ENCODE peak calls at places on chromosomes 12 and 14, in six cellular contexts. D is lower lobe of right lung, L is psoas muscle, E is dorsolateral prefrontal cortex, R is heart left ventricle, W is heart right ventricle. A is an unnamed sample.

GRCh38 chr12:15756822-15757221 is 32.4 kb downstream of the EPS8 start:
- DNase-seq in D (no peak), L (no peak), E (no peak), R (no peak), W (no peak), A (no peak)

GRCh38 chr12:51847830-51848727 is at the start of gene FIGNL2:
- DNase-seq in D (no peak), L (no peak), E (no peak), R (peak), W (peak), A (no peak)

GRCh38 chr14:55949708-55950107 is 168.5 kb upstream of the PELI2 start:
- DNase-seq in D (no peak), L (no peak), E (no peak), R (no peak), W (no peak), A (no peak)

GRCh38 chr12:52552055-52552454 is 890 bp downstream of the KRT71 start:
- DNase-seq in D (no peak), L (peak), E (no peak), R (no peak), W (peak), A (no peak)

GRCh38 chr12:116026768-116027550 is 250.5 kb downstream of the MED13L start:
- DNase-seq in D (no peak), L (peak), E (no peak), R (no peak), W (no peak), A (no peak)

GRCh38 chr12:49347307-49348237 is 884 bp downstream of the DNAJC22 start:
- DNase-seq in D (peak), L (peak), E (peak), R (peak), W (peak), A (peak)

GRCh38 chr12:69066420-69067373 is 133.7 kb upstream of the CPM start:
- DNase-seq in D (no peak), L (no peak), E (no peak), R (peak), W (peak), A (no peak)

GRCh38 chr14:90795744-90796143 is 20.5 kb downstream of the TTC7B start:
- DNase-seq in D (no peak), L (peak), E (no peak), R (no peak), W (no peak), A (no peak)

GRCh38 chr14:69427596-69427995 is 29.1 kb downstream of the SLC39A9 start:
- DNase-seq in D (no peak), L (no peak), E (no peak), R (no peak), W (no peak), A (no peak)

GRCh38 chr12:2941524-2941923 is 17.7 kb upstream of the TEAD4 start:
- DNase-seq in D (no peak), L (no peak), E (no peak), R (no peak), W (no peak), A (no peak)

GRCh38 chr12:132154341-132154761 is 10.1 kb downstream of the NOC4L start:
- DNase-seq in D (peak), L (peak), E (no peak), R (no peak), W (peak), A (peak)

GRCh38 chr14:74649167-74649566 is 37.1 kb upstream of the LTBP2 start:
- DNase-seq in D (no peak), L (no peak), E (no peak), R (no peak), W (no peak), A (no peak)

GRCh38 chr14:98070521-98070920 is 1201.5 kb downstream of the BCL11B start:
- DNase-seq in D (no peak), L (no peak), E (no peak), R (no peak), W (no peak), A (no peak)

GRCh38 chr14:63282997-63283396 is 35.7 kb downstream of the GPHB5 start:
- DNase-seq in D (no peak), L (no peak), E (no peak), R (no peak), W (no peak), A (no peak)

GRCh38 chr14:102205560-102205959 is 65.9 kb downstream of the WDR20 start:
- DNase-seq in D (no peak), L (no peak), E (no peak), R (no peak), W (no peak), A (no peak)

GRCh38 chr12:39227218-39227617 is 215.7 kb downstream of the KIF21A start:
- DNase-seq in D (no peak), L (no peak), E (no peak), R (no peak), W (no peak), A (no peak)

GRCh38 chr12:100234591-100235304 is 32.1 kb downstream of the DEPDC4 start:
- DNase-seq in D (no peak), L (no peak), E (no peak), R (no peak), W (no peak), A (no peak)

GRCh38 chr12:109626378-109627115 is 53.0 kb downstream of the MVK start:
- DNase-seq in D (no peak), L (no peak), E (peak), R (no peak), W (no peak), A (no peak)

GRCh38 chr14:62497708-62498107 is 547.5 kb downstream of the KCNH5 start:
- DNase-seq in D (no peak), L (no peak), E (no peak), R (no peak), W (no peak), A (no peak)

GRCh38 chr14:74596747-74597456 is 15.1 kb downstream of the LTBP2 start:
- DNase-seq in D (no peak), L (peak), E (no peak), R (no peak), W (no peak), A (peak)

GRCh38 chr12:16587110-16587453 is 18.9 kb downstream of the LMO3 start:
- DNase-seq in D (no peak), L (no peak), E (no peak), R (no peak), W (no peak), A (no peak)

GRCh38 chr14:57983235-57983634 is 117.3 kb upstream of the SLC35F4 start:
- DNase-seq in D (no peak), L (no peak), E (no peak), R (no peak), W (no peak), A (no peak)

GRCh38 chr12:67766370-67766769 is 117.8 kb downstream of the DYRK2 start:
- DNase-seq in D (no peak), L (no peak), E (no peak), R (no peak), W (no peak), A (no peak)

GRCh38 chr12:112937741-112938719 is at the start of gene OAS3:
- DNase-seq in D (peak), L (peak), E (peak), R (peak), W (peak), A (peak)

GRCh38 chr12:22709292-22709691 is 84.3 kb downstream of the ETNK1 start:
- DNase-seq in D (no peak), L (no peak), E (no peak), R (no peak), W (no peak), A (no peak)

GRCh38 chr12:59131462-59131861 is 211.2 kb upstream of the LRIG3 start:
- DNase-seq in D (no peak), L (no peak), E (no peak), R (no peak), W (no peak), A (no peak)

GRCh38 chr12:18074001-18074400 is 16.0 kb downstream of the RERGL start:
- DNase-seq in D (no peak), L (no peak), E (no peak), R (no peak), W (no peak), A (no peak)

GRCh38 chr14:80164991-80165390 is 46.3 kb downstream of the DIO2 start:
- DNase-seq in D (no peak), L (no peak), E (no peak), R (no peak), W (no peak), A (no peak)

GRCh38 chr12:122928891-122929538 is 33.1 kb upstream of the VPS37B start:
- DNase-seq in D (no peak), L (no peak), E (no peak), R (no peak), W (no peak), A (no peak)

GRCh38 chr14:91390165-91390778 is 27.3 kb downstream of the CCDC88C start:
- DNase-seq in D (no peak), L (no peak), E (no peak), R (no peak), W (no peak), A (no peak)

GRCh38 chr12:122449317-122449716 is 26.8 kb upstream of the CLIP1 start:
- DNase-seq in D (no peak), L (no peak), E (no peak), R (no peak), W (no peak), A (no peak)

GRCh38 chr12:115598827-115599226 is 678.7 kb downstream of the MED13L start:
- DNase-seq in D (no peak), L (no peak), E (peak), R (peak), W (peak), A (no peak)

GRCh38 chr14:29348504-29348903 is 579.1 kb downstream of the PRKD1 start:
- DNase-seq in D (no peak), L (no peak), E (no peak), R (no peak), W (no peak), A (no peak)

GRCh38 chr14:100336618-100337530 is 13.7 kb downstream of the SLC25A47 start:
- DNase-seq in D (peak), L (no peak), E (no peak), R (peak), W (no peak), A (no peak)

GRCh38 chr14:100341301-100342031 is 18.3 kb downstream of the SLC25A47 start:
- DNase-seq in D (peak), L (no peak), E (no peak), R (peak), W (no peak), A (peak)

GRCh38 chr14:100340454-100340813 is 17.3 kb downstream of the SLC25A47 start:
- DNase-seq in D (no peak), L (no peak), E (no peak), R (peak), W (no peak), A (no peak)

GRCh38 chr14:100342195-100342594 is 19.1 kb downstream of the SLC25A47 start:
- DNase-seq in D (peak), L (no peak), E (no peak), R (no peak), W (no peak), A (no peak)

DNA sequence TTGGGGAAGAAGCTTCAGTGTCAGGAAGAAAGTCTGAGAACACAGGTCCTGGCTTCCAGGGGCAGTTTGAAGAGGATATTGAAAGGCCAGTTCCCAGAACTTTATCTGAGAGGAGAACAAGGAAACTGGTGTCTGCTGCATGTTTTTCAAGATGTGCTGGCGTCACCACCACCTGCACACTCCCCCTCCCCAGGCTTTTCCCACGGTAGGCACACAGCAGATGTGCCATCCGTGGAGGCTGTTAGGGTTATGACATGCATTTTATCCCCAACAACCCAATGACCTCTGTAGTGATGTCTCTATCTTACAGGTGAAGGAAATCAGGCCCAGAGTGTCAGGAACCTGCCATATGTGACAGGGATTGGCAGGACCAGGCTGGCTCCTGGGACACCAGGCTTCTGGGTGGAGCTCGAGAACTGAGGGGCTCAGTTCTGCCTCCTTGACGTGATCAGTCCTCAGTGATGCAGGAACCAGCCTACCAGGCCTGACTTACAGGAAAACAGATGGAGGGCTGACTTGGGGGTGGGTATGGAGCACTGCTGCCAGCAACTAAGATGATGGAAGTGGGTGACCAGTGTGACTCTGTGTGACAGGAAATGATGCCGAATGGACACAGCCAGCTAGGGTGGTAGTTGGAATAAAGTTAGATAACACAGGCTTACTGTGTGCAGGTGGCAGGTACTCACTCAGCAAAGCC is 16.8 kb downstream of the SLC25A47 start:
- DNase-seq in D (peak), L (no peak), E (no peak), R (peak), W (no peak), A (no peak)
- H3K27ac ChIP-seq in D (peak), L (peak), E (peak), R (peak), W (peak), A (peak)

GRCh38 chr14:35810963-35811362 is 1.9 kb upstream of the RALGAPA1 start:
- DNase-seq in D (no peak), L (no peak), E (no peak), R (no peak), W (no peak), A (no peak)

GRCh38 chr14:35809597-35809996 is 502 bp upstream of the RALGAPA1 start:
- DNase-seq in D (no peak), L (no peak), E (no peak), R (no peak), W (no peak), A (no peak)

GRCh38 chr14:35808076-35808657 is 928 bp downstream of the RALGAPA1 start:
- DNase-seq in D (no peak), L (no peak), E (no peak), R (no peak), W (no peak), A (no peak)

GRCh38 chr14:35806006-35806907 is 2.8 kb downstream of the RALGAPA1 start:
- DNase-seq in D (no peak), L (no peak), E (no peak), R (no peak), W (no peak), A (no peak)

GRCh38 chr14:35807131-35807961 is 1.7 kb downstream of the RALGAPA1 start:
- DNase-seq in D (no peak), L (no peak), E (no peak), R (no peak), W (no peak), A (no peak)
- H3K4me3 ChIP-seq in D (peak), L (peak), E (peak), R (peak), W (peak), A (peak)

GRCh38 chr14:76309572-76310551 is 66.1 kb upstream of the ESRRB start:
- DNase-seq in D (no peak), L (peak), E (no peak), R (peak), W (peak), A (no peak)
- TF ChIP-seq CTCF in D (no peak), L (peak), E (no peak), R (peak), W (peak), A (no peak)

GRCh38 chr14:33840797-33841196 is 110.1 kb downstream of the EGLN3 start:
- DNase-seq in D (no peak), L (no peak), E (no peak), R (no peak), W (no peak), A (no peak)
- H3K27ac ChIP-seq in D (no peak), L (no peak), E (no peak), R (no peak), W (no peak), A (no peak)

GRCh38 chr12:93140801-93141200 is 211.7 kb upstream of the EEA1 start:
- DNase-seq in D (no peak), L (no peak), E (no peak), R (no peak), W (no peak), A (no peak)
- H3K4me3 ChIP-seq in D (no peak), L (no peak), E (no peak), R (no peak), W (no peak), A (no peak)

DNA sequence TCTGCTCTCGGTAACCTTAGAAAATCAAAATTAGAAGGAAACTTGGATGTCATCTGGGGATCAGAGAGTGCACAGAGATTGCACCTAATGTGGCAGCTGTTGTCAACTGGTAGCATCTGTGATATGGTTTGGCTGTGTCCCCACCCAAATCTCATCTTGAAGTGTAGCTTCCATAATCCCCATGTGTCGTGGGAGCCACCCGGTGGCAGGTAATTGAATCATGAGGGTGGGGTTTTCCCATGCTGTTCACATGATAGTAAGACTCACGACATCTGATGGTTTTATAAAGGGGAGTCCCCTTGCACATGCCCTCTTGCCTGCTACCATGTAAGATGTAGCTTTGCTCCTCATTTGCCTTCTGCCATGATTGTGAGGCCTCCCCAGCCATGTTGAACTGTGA is 127.7 kb upstream of the SRRM4 start:
- DNase-seq in D (no peak), L (no peak), E (peak), R (no peak), W (no peak), A (no peak)
- TF ChIP-seq CTCF in D (no peak), L (no peak), E (peak), R (no peak), W (peak), A (no peak)

GRCh38 chr14:105473033-105473676 is 1.5 kb upstream of the CRIP2 start:
- DNase-seq in D (no peak), L (no peak), E (no peak), R (peak), W (peak), A (no peak)
- H3K27ac ChIP-seq in D (peak), L (peak), E (peak), R (peak), W (peak), A (peak)

DNA sequence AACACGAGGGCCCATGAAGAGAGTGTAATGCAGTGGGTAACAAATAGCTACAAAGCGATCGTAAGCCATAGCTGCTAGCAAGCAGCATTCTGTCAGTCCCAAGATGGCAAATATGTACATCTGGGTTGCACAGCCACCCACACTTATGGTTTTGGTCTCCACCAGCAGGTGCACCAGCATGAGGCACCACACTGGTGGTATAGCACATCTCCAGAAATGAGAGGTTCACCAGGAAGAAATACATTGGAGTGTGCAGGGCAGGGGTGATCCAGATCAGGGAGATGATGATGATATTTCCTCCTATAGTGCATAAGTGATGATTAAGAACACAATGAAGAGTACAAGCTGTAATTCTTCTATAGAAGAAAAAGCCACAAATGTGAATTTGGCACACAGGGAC is 26.4 kb upstream of the OR10A7 start:
- DNase-seq in D (no peak), L (no peak), E (no peak), R (no peak), W (no peak), A (no peak)
- H3K4me3 ChIP-seq in D (no peak), L (no peak), E (no peak), R (no peak), W (no peak), A (no peak)

GRCh38 chr14:85527458-85527857 is 2.5 kb upstream of the FLRT2 start:
- DNase-seq in D (no peak), L (no peak), E (no peak), R (no peak), W (no peak), A (no peak)

GRCh38 chr14:85528882-85529585 is 910 bp upstream of the FLRT2 start:
- DNase-seq in D (peak), L (peak), E (peak), R (no peak), W (no peak), A (no peak)

GRCh38 chr14:85527006-85527405 is 2.9 kb upstream of the FLRT2 start:
- DNase-seq in D (no peak), L (no peak), E (no peak), R (no peak), W (no peak), A (no peak)

GRCh38 chr14:85529803-85530574 is at the start of gene FLRT2:
- DNase-seq in D (peak), L (peak), E (peak), R (peak), W (peak), A (peak)

GRCh38 chr14:85528080-85528881 is 1.7 kb upstream of the FLRT2 start:
- DNase-seq in D (no peak), L (peak), E (peak), R (peak), W (no peak), A (no peak)
- TF ChIP-seq CTCF in D (peak), L (peak), E (peak), R (peak), W (peak), A (peak)

GRCh38 chr14:68164723-68165122 is 345.1 kb downstream of the RAD51B start:
- DNase-seq in D (no peak), L (no peak), E (no peak), R (no peak), W (no peak), A (no peak)
- H3K27ac ChIP-seq in D (no peak), L (no peak), E (no peak), R (no peak), W (peak), A (peak)